ENCODE peak calls at places on chromosomes 6 and 20, in eight cellular contexts. One of them, this sample, is unnamed.

GRCh38 chr6:132190815-132191175 is 210.5 kb downstream of the MOXD1 start:
- DNase-seq in mesenchymal stem cell: peak; percentile 61
- DNase-seq in fibroblast of lung: peak; percentile 86
- DNase-seq in IMR-90: peak; percentile 65
- DNase-seq in RWPE2: no peak
- DNase-seq in left lung: no peak
- DNase-seq in testis: no peak
- DNase-seq in coronary artery: no peak
- DNase-seq in this sample: peak; percentile 12

GRCh38 chr20:49846206-49846807 is 33.7 kb downstream of the SLC9A8 start:
- DNase-seq in mesenchymal stem cell: peak; percentile 66
- DNase-seq in fibroblast of lung: peak; percentile 23
- DNase-seq in IMR-90: peak; percentile 58
- DNase-seq in RWPE2: no peak
- DNase-seq in left lung: no peak
- DNase-seq in testis: peak; percentile 78
- DNase-seq in coronary artery: no peak
- DNase-seq in this sample: peak; percentile 60

GRCh38 chr6:93341900-93342613 is 77.3 kb downstream of the EPHA7 start:
- DNase-seq in mesenchymal stem cell: no peak
- DNase-seq in fibroblast of lung: no peak
- DNase-seq in IMR-90: no peak
- DNase-seq in RWPE2: no peak
- DNase-seq in left lung: no peak
- DNase-seq in testis: no peak
- DNase-seq in coronary artery: no peak
- DNase-seq in this sample: no peak

GRCh38 chr6:108497883-108498282 is 62.8 kb upstream of the FOXO3 start:
- DNase-seq in mesenchymal stem cell: peak; percentile 47
- DNase-seq in fibroblast of lung: peak; percentile 29
- DNase-seq in IMR-90: peak; percentile 35
- DNase-seq in RWPE2: no peak
- DNase-seq in left lung: no peak
- DNase-seq in testis: peak; percentile 41
- DNase-seq in coronary artery: no peak
- DNase-seq in this sample: peak; percentile 53

GRCh38 chr6:44044154-44044539 is 83.1 kb downstream of the MRPL14 start:
- DNase-seq in mesenchymal stem cell: peak; percentile 54
- DNase-seq in fibroblast of lung: no peak
- DNase-seq in IMR-90: peak; percentile 71
- DNase-seq in RWPE2: no peak
- DNase-seq in left lung: no peak
- DNase-seq in testis: no peak
- DNase-seq in coronary artery: no peak
- DNase-seq in this sample: peak; percentile 73

GRCh38 chr6:130978660-130979396 is 84.2 kb downstream of the EPB41L2 start:
- DNase-seq in mesenchymal stem cell: peak; percentile 44
- DNase-seq in fibroblast of lung: no peak
- DNase-seq in IMR-90: no peak
- DNase-seq in RWPE2: no peak
- DNase-seq in left lung: no peak
- DNase-seq in testis: peak; percentile 27
- DNase-seq in coronary artery: no peak
- DNase-seq in this sample: no peak

GRCh38 chr6:111478749-111479148 is 4.3 kb downstream of the REV3L start:
- DNase-seq in mesenchymal stem cell: peak; percentile 81
- DNase-seq in fibroblast of lung: peak; percentile 69
- DNase-seq in IMR-90: peak; percentile 72
- DNase-seq in RWPE2: no peak
- DNase-seq in left lung: no peak
- DNase-seq in testis: no peak
- DNase-seq in coronary artery: no peak
- DNase-seq in this sample: peak; percentile 27

GRCh38 chr6:35388772-35389352 is 46.5 kb downstream of the PPARD start:
- DNase-seq in mesenchymal stem cell: no peak
- DNase-seq in fibroblast of lung: no peak
- DNase-seq in IMR-90: no peak
- DNase-seq in RWPE2: no peak
- DNase-seq in left lung: no peak
- DNase-seq in testis: no peak
- DNase-seq in coronary artery: no peak
- DNase-seq in this sample: no peak

GRCh38 chr6:125598422-125598821 is 151.0 kb upstream of the HEY2 start:
- DNase-seq in mesenchymal stem cell: peak; percentile 86
- DNase-seq in fibroblast of lung: peak; percentile 39
- DNase-seq in IMR-90: peak; percentile 76
- DNase-seq in RWPE2: no peak
- DNase-seq in left lung: peak; percentile 82
- DNase-seq in testis: no peak
- DNase-seq in coronary artery: no peak
- DNase-seq in this sample: peak; percentile 72

GRCh38 chr6:137188855-137189254 is 15.4 kb upstream of the IL22RA2 start:
- DNase-seq in mesenchymal stem cell: peak; percentile 5
- DNase-seq in fibroblast of lung: peak; percentile 11
- DNase-seq in IMR-90: no peak
- DNase-seq in RWPE2: no peak
- DNase-seq in left lung: no peak
- DNase-seq in testis: no peak
- DNase-seq in coronary artery: no peak
- DNase-seq in this sample: no peak

GRCh38 chr6:144195671-144196070 is 45.4 kb downstream of the STX11 start:
- DNase-seq in mesenchymal stem cell: peak; percentile 74
- DNase-seq in fibroblast of lung: peak; percentile 77
- DNase-seq in IMR-90: peak; percentile 62
- DNase-seq in RWPE2: no peak
- DNase-seq in left lung: no peak
- DNase-seq in testis: no peak
- DNase-seq in coronary artery: no peak
- DNase-seq in this sample: peak; percentile 23

GRCh38 chr6:169398342-169399105 is 144.9 kb upstream of the THBS2 start:
- DNase-seq in mesenchymal stem cell: no peak
- DNase-seq in fibroblast of lung: no peak
- DNase-seq in IMR-90: no peak
- DNase-seq in RWPE2: no peak
- DNase-seq in left lung: no peak
- DNase-seq in testis: no peak
- DNase-seq in coronary artery: no peak
- DNase-seq in this sample: no peak

GRCh38 chr6:24768361-24768760 is 6.4 kb upstream of the GMNN start:
- DNase-seq in mesenchymal stem cell: no peak
- DNase-seq in fibroblast of lung: peak; percentile 27
- DNase-seq in IMR-90: peak; percentile 3
- DNase-seq in RWPE2: no peak
- DNase-seq in left lung: no peak
- DNase-seq in testis: no peak
- DNase-seq in coronary artery: no peak
- DNase-seq in this sample: no peak

GRCh38 chr6:5173862-5174643 is 86.7 kb downstream of the LYRM4 start:
- DNase-seq in mesenchymal stem cell: peak; percentile 45
- DNase-seq in fibroblast of lung: peak; percentile 23
- DNase-seq in IMR-90: peak; percentile 19
- DNase-seq in RWPE2: no peak
- DNase-seq in left lung: no peak
- DNase-seq in testis: no peak
- DNase-seq in coronary artery: no peak
- DNase-seq in this sample: no peak

GRCh38 chr6:132247381-132248159 is 153.7 kb downstream of the MOXD1 start:
- DNase-seq in mesenchymal stem cell: no peak
- DNase-seq in fibroblast of lung: peak; percentile 52
- DNase-seq in IMR-90: peak; percentile 78
- DNase-seq in RWPE2: no peak
- DNase-seq in left lung: no peak
- DNase-seq in testis: no peak
- DNase-seq in coronary artery: no peak
- DNase-seq in this sample: no peak

GRCh38 chr6:40852667-40853383 is 186.2 kb downstream of the UNC5CL start:
- DNase-seq in mesenchymal stem cell: peak; percentile 72
- DNase-seq in fibroblast of lung: no peak
- DNase-seq in IMR-90: no peak
- DNase-seq in RWPE2: no peak
- DNase-seq in left lung: no peak
- DNase-seq in testis: no peak
- DNase-seq in coronary artery: no peak
- DNase-seq in this sample: no peak

GRCh38 chr6:159505140-159505922 is 187.7 kb downstream of the SOD2 start:
- DNase-seq in mesenchymal stem cell: no peak
- DNase-seq in fibroblast of lung: no peak
- DNase-seq in IMR-90: no peak
- DNase-seq in RWPE2: no peak
- DNase-seq in left lung: no peak
- DNase-seq in testis: peak; percentile 55
- DNase-seq in coronary artery: no peak
- DNase-seq in this sample: no peak

GRCh38 chr6:140537834-140538680 is 1163.6 kb upstream of the CITED2 start:
- DNase-seq in mesenchymal stem cell: peak; percentile 88
- DNase-seq in fibroblast of lung: peak; percentile 100
- DNase-seq in IMR-90: peak; percentile 98
- DNase-seq in RWPE2: peak; percentile 55
- DNase-seq in left lung: peak; percentile 41
- DNase-seq in testis: peak; percentile 23
- DNase-seq in coronary artery: no peak
- DNase-seq in this sample: peak; percentile 97

GRCh38 chr6:151900897-151901485 is 93.5 kb downstream of the ESR1 start:
- DNase-seq in mesenchymal stem cell: no peak
- DNase-seq in fibroblast of lung: no peak
- DNase-seq in IMR-90: no peak
- DNase-seq in RWPE2: peak; percentile 98
- DNase-seq in left lung: no peak
- DNase-seq in testis: no peak
- DNase-seq in coronary artery: no peak
- DNase-seq in this sample: no peak

GRCh38 chr20:32523613-32524218 is 61.4 kb downstream of the NOL4L start:
- DNase-seq in mesenchymal stem cell: no peak
- DNase-seq in fibroblast of lung: no peak
- DNase-seq in IMR-90: no peak
- DNase-seq in RWPE2: no peak
- DNase-seq in left lung: no peak
- DNase-seq in testis: no peak
- DNase-seq in coronary artery: no peak
- DNase-seq in this sample: no peak

GRCh38 chr6:129507059-129507807 is 202.7 kb downstream of the ARHGAP18 start:
- DNase-seq in mesenchymal stem cell: no peak
- DNase-seq in fibroblast of lung: no peak
- DNase-seq in IMR-90: no peak
- DNase-seq in RWPE2: no peak
- DNase-seq in left lung: no peak
- DNase-seq in testis: no peak
- DNase-seq in coronary artery: no peak
- DNase-seq in this sample: no peak
- H3K27ac ChIP-seq in mesenchymal stem cell: no peak overlapping the region
- H3K27ac ChIP-seq in fibroblast of lung: no peak overlapping the region
- H3K27ac ChIP-seq in IMR-90: no peak overlapping the region
- H3K27ac ChIP-seq in RWPE2: peak overlapping the region; percentile 26
- H3K27ac ChIP-seq in left lung: no peak overlapping the region
- H3K27ac ChIP-seq in testis: peak overlapping the region; percentile 17
- H3K27ac ChIP-seq in coronary artery: no peak overlapping the region
- H3K27ac ChIP-seq in this sample: no peak overlapping the region

GRCh38 chr6:31901415-31901952 is 402 bp downstream of the ZBTB12 start:
- DNase-seq in mesenchymal stem cell: peak; percentile 55
- DNase-seq in fibroblast of lung: peak; percentile 62
- DNase-seq in IMR-90: peak; percentile 41
- DNase-seq in RWPE2: no peak
- DNase-seq in left lung: peak; percentile 71
- DNase-seq in testis: peak; percentile 66
- DNase-seq in coronary artery: no peak
- DNase-seq in this sample: peak; percentile 18

GRCh38 chr6:31900917-31901414 is 920 bp downstream of the ZBTB12 start:
- DNase-seq in mesenchymal stem cell: no peak
- DNase-seq in fibroblast of lung: no peak
- DNase-seq in IMR-90: no peak
- DNase-seq in RWPE2: no peak
- DNase-seq in left lung: no peak
- DNase-seq in testis: peak; percentile 29
- DNase-seq in coronary artery: no peak
- DNase-seq in this sample: no peak

GRCh38 chr6:31903957-31904356 is 2.1 kb upstream of the ZBTB12 start:
- DNase-seq in mesenchymal stem cell: peak; percentile 24
- DNase-seq in fibroblast of lung: no peak
- DNase-seq in IMR-90: peak; percentile 22
- DNase-seq in RWPE2: no peak
- DNase-seq in left lung: no peak
- DNase-seq in testis: peak; percentile 56
- DNase-seq in coronary artery: no peak
- DNase-seq in this sample: peak; percentile 9

GRCh38 chr6:31899882-31900722 is 1.8 kb downstream of the ZBTB12 start:
- DNase-seq in mesenchymal stem cell: no peak
- DNase-seq in fibroblast of lung: no peak
- DNase-seq in IMR-90: no peak
- DNase-seq in RWPE2: no peak
- DNase-seq in left lung: no peak
- DNase-seq in testis: no peak
- DNase-seq in coronary artery: no peak
- DNase-seq in this sample: no peak

DNA sequence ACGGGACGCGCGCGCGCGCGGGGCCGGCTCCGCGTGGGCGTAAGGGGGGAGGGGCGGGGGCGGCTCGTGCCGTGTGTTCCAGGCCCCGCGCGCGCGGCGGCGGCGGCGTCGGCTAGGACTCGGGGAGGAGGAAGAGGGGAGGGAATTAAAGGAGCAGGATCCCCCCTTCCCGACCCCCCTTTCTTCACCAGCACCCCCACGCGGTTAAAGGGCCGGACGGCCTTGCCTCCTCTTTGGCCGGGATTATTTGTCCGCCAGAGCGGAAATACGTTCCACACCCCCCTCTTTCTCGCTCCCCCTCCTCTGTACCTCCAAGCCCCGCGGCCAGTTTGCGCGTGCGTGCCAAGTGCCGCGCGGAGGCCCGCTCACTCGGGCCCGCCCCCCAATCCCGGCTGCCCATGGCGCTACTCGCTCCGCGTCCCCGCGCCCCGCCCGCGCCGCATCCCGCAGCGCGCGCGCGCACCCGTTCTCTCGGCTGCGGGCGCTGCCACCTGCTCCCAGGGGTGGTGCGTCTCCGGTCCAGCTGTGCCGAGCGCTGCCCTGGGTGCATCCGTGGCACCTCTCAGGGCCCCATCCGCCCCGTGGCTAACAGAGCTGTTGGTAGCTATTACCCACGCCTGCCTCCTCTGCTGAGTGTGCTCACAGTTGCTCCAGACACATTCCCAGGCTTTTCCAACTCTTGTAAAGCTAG is at the start of gene ZBTB12:
- DNase-seq in mesenchymal stem cell: peak; percentile 98
- DNase-seq in fibroblast of lung: peak; percentile 96
- DNase-seq in IMR-90: peak; percentile 98
- DNase-seq in RWPE2: peak; percentile 91
- DNase-seq in left lung: peak; percentile 92
- DNase-seq in testis: peak; percentile 94
- DNase-seq in coronary artery: peak; percentile 96
- DNase-seq in this sample: peak; percentile 89
- H3K27ac ChIP-seq in mesenchymal stem cell: peak within 1 kb of the TSS; percentile 68
- H3K27ac ChIP-seq in fibroblast of lung: peak within 1 kb of the TSS; percentile 61
- H3K27ac ChIP-seq in IMR-90: peak within 1 kb of the TSS; percentile 69
- H3K27ac ChIP-seq in RWPE2: peak within 1 kb of the TSS; percentile 68
- H3K27ac ChIP-seq in left lung: peak within 1 kb of the TSS; percentile 84
- H3K27ac ChIP-seq in testis: peak within 1 kb of the TSS; percentile 83
- H3K27ac ChIP-seq in coronary artery: peak within 1 kb of the TSS; percentile 79
- H3K27ac ChIP-seq in this sample: peak within 1 kb of the TSS; percentile 39

GRCh38 chr20:60063739-60064138 is 105.5 kb downstream of the CDH26 start:
- DNase-seq in mesenchymal stem cell: no peak
- DNase-seq in fibroblast of lung: no peak
- DNase-seq in IMR-90: no peak
- DNase-seq in RWPE2: peak; percentile 68
- DNase-seq in left lung: no peak
- DNase-seq in testis: no peak
- DNase-seq in coronary artery: no peak
- DNase-seq in this sample: no peak
- H3K27ac ChIP-seq in mesenchymal stem cell: no peak overlapping the region
- H3K27ac ChIP-seq in fibroblast of lung: no peak overlapping the region
- H3K27ac ChIP-seq in IMR-90: no peak overlapping the region
- H3K27ac ChIP-seq in RWPE2: no peak overlapping the region
- H3K27ac ChIP-seq in left lung: no peak overlapping the region
- H3K27ac ChIP-seq in testis: no peak overlapping the region
- H3K27ac ChIP-seq in coronary artery: peak overlapping the region; percentile 58
- H3K27ac ChIP-seq in this sample: no peak overlapping the region

GRCh38 chr6:14272111-14273085 is 154.8 kb downstream of the CD83 start:
- DNase-seq in mesenchymal stem cell: no peak
- DNase-seq in fibroblast of lung: peak; percentile 89
- DNase-seq in IMR-90: peak; percentile 42
- DNase-seq in RWPE2: no peak
- DNase-seq in left lung: no peak
- DNase-seq in testis: no peak
- DNase-seq in coronary artery: no peak
- DNase-seq in this sample: peak; percentile 66
- H3K27ac ChIP-seq in mesenchymal stem cell: no peak overlapping the region
- H3K27ac ChIP-seq in fibroblast of lung: no peak overlapping the region
- H3K27ac ChIP-seq in IMR-90: no peak overlapping the region
- H3K27ac ChIP-seq in RWPE2: peak overlapping the region; percentile 98
- H3K27ac ChIP-seq in left lung: no peak overlapping the region
- H3K27ac ChIP-seq in testis: no peak overlapping the region
- H3K27ac ChIP-seq in coronary artery: no peak overlapping the region
- H3K27ac ChIP-seq in this sample: peak overlapping the region; percentile 77

This sample was measured in brain microvascular endothelial cell.